ENCODE peak calls at places on chromosomes 2 and 18, in seven cellular contexts. Q, K, W, L, J, B and C are unnamed samples.

GRCh38 chr2:227411320-227411989 is 23.7 kb upstream of the SCYGR1 start:
- DNase-seq in Q (no peak), K (no peak), W (peak; percentile 22), L (no peak), J (no peak), B (no peak), C (no peak)

GRCh38 chr2:205053827-205054410 is 508.6 kb downstream of the PARD3B start:
- DNase-seq in Q (no peak), K (no peak), W (no peak), L (no peak), J (no peak), B (no peak), C (no peak)

GRCh38 chr2:17583166-17583565 is 42.7 kb downstream of the VSNL1 start:
- DNase-seq in Q (no peak), K (peak; percentile 40), W (no peak), L (no peak), J (no peak), B (no peak), C (no peak)

GRCh38 chr18:11728247-11728646 is 39.2 kb downstream of the GNAL start:
- DNase-seq in Q (no peak), K (no peak), W (peak; percentile 48), L (no peak), J (no peak), B (no peak), C (no peak)

GRCh38 chr2:229921101-229921891 is 513 bp downstream of the TRIP12 start:
- DNase-seq in Q (peak; percentile 67), K (peak; percentile 78), W (peak; percentile 80), L (peak; percentile 79), J (peak; percentile 51), B (peak; percentile 75), C (peak; percentile 73)

GRCh38 chr2:3121601-3122000 is 256.0 kb downstream of the EIPR1 start:
- DNase-seq in Q (no peak), K (no peak), W (no peak), L (no peak), J (no peak), B (no peak), C (no peak)

GRCh38 chr2:204550738-204551137 is 5.5 kb downstream of the PARD3B start:
- DNase-seq in Q (no peak), K (no peak), W (no peak), L (no peak), J (no peak), B (no peak), C (no peak)

GRCh38 chr2:219737270-219737691 is 109.9 kb downstream of the SLC4A3 start:
- DNase-seq in Q (no peak), K (peak; percentile 30), W (peak; percentile 16), L (peak; percentile 74), J (no peak), B (no peak), C (no peak)

GRCh38 chr2:23954325-23955014 is 14.2 kb downstream of the UBXN2A start:
- DNase-seq in Q (no peak), K (no peak), W (no peak), L (no peak), J (no peak), B (no peak), C (no peak)

GRCh38 chr2:216918088-216918680 is 58.3 kb upstream of the TNP1 start:
- DNase-seq in Q (no peak), K (peak; percentile 38), W (no peak), L (no peak), J (peak; percentile 29), B (peak; percentile 10), C (peak; percentile 88)

GRCh38 chr2:175183674-175184073 is 2.2 kb upstream of the ATP5MC3 start:
- DNase-seq in Q (no peak), K (no peak), W (no peak), L (no peak), J (no peak), B (no peak), C (no peak)

GRCh38 chr2:175181104-175181876 is at the start of gene ATP5MC3:
- DNase-seq in Q (peak; percentile 96), K (peak; percentile 94), W (peak; percentile 98), L (peak; percentile 92), J (peak; percentile 90), B (peak; percentile 96), C (peak; percentile 93)

GRCh38 chr2:175181877-175182308 is 383 bp upstream of the ATP5MC3 start:
- DNase-seq in Q (no peak), K (no peak), W (no peak), L (no peak), J (no peak), B (no peak), C (no peak)

GRCh38 chr2:175176624-175177023 is 4.9 kb downstream of the ATP5MC3 start:
- DNase-seq in Q (no peak), K (no peak), W (no peak), L (no peak), J (no peak), B (no peak), C (no peak)

GRCh38 chr2:175180701-175181103 is 808 bp downstream of the ATP5MC3 start:
- DNase-seq in Q (peak; percentile 39), K (peak; percentile 53), W (peak; percentile 83), L (peak; percentile 23), J (no peak), B (peak; percentile 58), C (peak; percentile 20)
- TF ChIP-seq POLR2A in Q (no peak), K (no peak), W (peak; percentile 57), L (no peak), J (no peak), B (no peak), C (no peak)

DNA sequence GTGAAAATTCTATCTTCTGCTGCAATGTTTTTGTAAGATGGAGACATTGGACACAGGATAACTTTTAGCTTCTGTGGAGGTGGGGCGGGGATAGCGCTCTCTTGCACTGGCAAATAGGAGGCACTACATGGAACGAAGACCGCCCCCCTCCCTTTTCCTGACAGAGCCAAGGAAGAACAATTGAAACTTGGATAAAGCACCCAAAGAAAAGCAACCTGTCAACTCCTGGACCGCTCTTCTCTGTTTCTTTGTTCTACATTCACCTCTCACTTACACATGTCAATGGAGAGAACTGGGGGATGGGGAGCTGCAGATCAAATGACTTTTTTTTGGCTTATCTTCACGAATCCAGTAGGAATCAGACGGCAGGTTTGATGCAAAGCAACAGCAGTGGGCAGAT is 126.3 kb upstream of the CHAC2 start:
- DNase-seq in Q (no peak), K (no peak), W (no peak), L (no peak), J (no peak), B (no peak), C (no peak)
- TF ChIP-seq POLR2A in Q (no peak), K (no peak), W (no peak), L (no peak), J (no peak), B (no peak), C (no peak)

GRCh38 chr2:142914507-142915313 is 37.2 kb downstream of the KYNU start:
- DNase-seq in Q (no peak), K (no peak), W (no peak), L (no peak), J (no peak), B (no peak), C (no peak)
- TF ChIP-seq POLR2A in Q (no peak), K (no peak), W (no peak), L (no peak), J (no peak), B (no peak), C (no peak)

GRCh38 chr2:68907923-68908253 is 36.7 kb upstream of the BMP10 start:
- DNase-seq in Q (no peak), K (no peak), W (no peak), L (no peak), J (no peak), B (no peak), C (no peak)

GRCh38 chr2:68909793-68910674 is 38.8 kb upstream of the BMP10 start:
- DNase-seq in Q (peak; percentile 79), K (peak; percentile 64), W (peak; percentile 92), L (peak; percentile 77), J (peak; percentile 92), B (peak; percentile 81), C (peak; percentile 66)

GRCh38 chr2:68911246-68911645 is 40.0 kb upstream of the BMP10 start:
- DNase-seq in Q (no peak), K (no peak), W (no peak), L (no peak), J (no peak), B (no peak), C (no peak)

GRCh38 chr2:68907232-68907922 is 36.2 kb upstream of the BMP10 start:
- DNase-seq in Q (no peak), K (no peak), W (peak; percentile 39), L (no peak), J (no peak), B (no peak), C (no peak)

GRCh38 chr2:68908392-68908970 is 37.3 kb upstream of the BMP10 start:
- DNase-seq in Q (peak; percentile 87), K (peak; percentile 54), W (peak; percentile 98), L (peak; percentile 71), J (peak; percentile 62), B (peak; percentile 88), C (peak; percentile 87)
- TF ChIP-seq POLR2A in Q (no peak), K (no peak), W (peak; percentile 44), L (no peak), J (no peak), B (no peak), C (no peak)

DNA sequence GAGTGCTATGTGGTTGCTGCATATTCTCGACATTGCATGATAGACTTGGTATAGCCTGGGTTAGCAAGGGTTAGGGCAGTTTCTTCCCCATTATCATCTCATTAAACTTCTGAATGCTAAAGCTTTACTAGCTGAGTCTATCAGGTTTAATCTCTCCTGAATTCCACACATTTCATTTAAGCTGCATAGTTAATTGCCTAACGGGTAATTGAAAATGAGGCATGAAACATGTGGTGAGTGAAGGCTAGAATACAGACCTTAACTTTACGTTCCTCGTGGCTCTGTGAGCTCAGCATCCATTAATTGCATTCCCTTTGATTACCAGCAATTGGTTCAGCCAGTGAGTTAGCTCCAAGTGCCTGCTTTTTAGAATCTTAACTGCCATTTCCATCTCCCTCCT is 126.5 kb upstream of the MEX3C start:
- DNase-seq in Q (no peak), K (no peak), W (no peak), L (no peak), J (no peak), B (no peak), C (no peak)
- TF ChIP-seq POLR2A in Q (no peak), K (no peak), W (no peak), L (no peak), J (no peak), B (no peak), C (no peak)

DNA sequence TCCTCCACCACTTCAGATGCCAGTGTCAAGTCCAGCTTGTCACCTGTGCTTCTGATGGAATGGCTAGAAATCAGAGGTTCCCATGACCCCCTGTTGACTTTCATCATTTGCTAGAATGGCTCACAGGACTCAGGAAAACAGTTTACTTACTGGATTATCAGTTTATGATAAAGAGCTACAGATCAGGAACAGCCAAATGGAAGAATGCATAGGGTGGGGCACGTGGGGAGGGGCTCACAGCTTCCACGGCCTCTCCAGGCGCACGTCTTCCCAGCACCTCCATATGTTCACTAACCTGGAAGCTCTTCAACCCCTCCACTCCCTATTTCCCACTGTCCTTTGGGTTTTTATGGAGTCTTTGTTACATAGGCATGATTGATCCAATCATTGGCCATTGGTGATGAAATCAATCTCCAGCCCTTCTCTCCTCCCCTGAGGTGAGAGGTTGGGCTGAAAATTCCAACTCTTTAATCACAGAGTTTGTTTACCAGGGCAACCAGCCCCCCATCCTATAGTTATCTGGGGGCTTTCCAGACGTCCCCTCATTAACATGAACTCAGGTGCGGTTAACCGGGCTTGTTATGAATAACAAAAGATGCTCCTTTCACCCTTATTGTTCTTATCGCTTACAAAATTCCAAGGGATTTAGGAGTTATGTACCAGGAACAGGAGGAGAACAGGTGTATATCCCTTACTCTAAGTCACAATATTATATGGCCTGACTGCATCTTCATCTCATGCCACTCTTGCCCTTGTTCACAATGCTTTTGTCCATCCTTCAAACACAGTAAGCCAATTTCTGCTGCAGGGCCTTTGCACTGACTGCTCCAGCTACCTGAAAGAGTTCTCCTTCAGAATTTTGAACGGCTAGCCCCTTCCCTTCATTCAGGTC is 35.2 kb downstream of the ANXA4 start:
- DNase-seq in Q (peak; percentile 51), K (no peak), W (no peak), L (no peak), J (no peak), B (no peak), C (no peak)
- TF ChIP-seq POLR2A in Q (no peak), K (no peak), W (no peak), L (no peak), J (no peak), B (no peak), C (no peak)